ENCODE peak calls at places on chromosomes 3 and 15, in seven cellular contexts. D, U, S, V, R, B and H are unnamed samples.

GRCh38 chr3:150544726-150545125 is 1.6 kb downstream of the SERP1 start:
- DNase-seq in D (no peak), U (peak; percentile 47), S (no peak), V (no peak), R (no peak), B (no peak), H (no peak)

GRCh38 chr15:25772500-25772899 is 90.6 kb downstream of the ATP10A start:
- DNase-seq in D (no peak), U (no peak), S (no peak), V (no peak), R (no peak), B (no peak), H (no peak)

GRCh38 chr15:78372880-78373279 is 32.7 kb downstream of the CRABP1 start:
- DNase-seq in D (no peak), U (no peak), S (no peak), V (no peak), R (no peak), B (no peak), H (no peak)

GRCh38 chr3:55244247-55244646 is 242.9 kb downstream of the WNT5A start:
- DNase-seq in D (no peak), U (no peak), S (no peak), V (no peak), R (peak; percentile 11), B (no peak), H (no peak)

GRCh38 chr3:47421741-47422649 is 41.2 kb downstream of the PTPN23 start:
- DNase-seq in D (peak; percentile 68), U (no peak), S (no peak), V (no peak), R (no peak), B (no peak), H (no peak)

GRCh38 chr3:71311320-71312046 is 272.0 kb downstream of the FOXP1 start:
- DNase-seq in D (no peak), U (no peak), S (no peak), V (no peak), R (no peak), B (no peak), H (no peak)

GRCh38 chr3:129942296-129942695 is 32.2 kb upstream of the TRH start:
- DNase-seq in D (peak; percentile 44), U (peak; percentile 49), S (peak; percentile 75), V (no peak), R (peak; percentile 66), B (peak; percentile 79), H (no peak)

GRCh38 chr15:99366013-99366412 is 114.7 kb downstream of the LRRC28 start:
- DNase-seq in D (no peak), U (no peak), S (no peak), V (no peak), R (no peak), B (no peak), H (no peak)

GRCh38 chr3:101675709-101676218 is 1.2 kb downstream of the ZBTB11 start:
- DNase-seq in D (no peak), U (no peak), S (no peak), V (no peak), R (no peak), B (no peak), H (no peak)

GRCh38 chr15:60184579-60184978 is 180.5 kb downstream of the FOXB1 start:
- DNase-seq in D (no peak), U (peak; percentile 1), S (no peak), V (no peak), R (no peak), B (no peak), H (no peak)

GRCh38 chr15:87269566-87269965 is 987.0 kb downstream of the NTRK3 start:
- DNase-seq in D (no peak), U (no peak), S (no peak), V (no peak), R (no peak), B (no peak), H (no peak)

GRCh38 chr3:129278970-129279906 is 568 bp downstream of the HMCES start:
- DNase-seq in D (peak; percentile 34), U (peak; percentile 67), S (peak; percentile 34), V (peak; percentile 47), R (peak; percentile 59), B (peak; percentile 31), H (peak; percentile 22)

GRCh38 chr3:11507719-11508118 is 136.0 kb downstream of the VGLL4 start:
- DNase-seq in D (no peak), U (peak; percentile 59), S (no peak), V (no peak), R (no peak), B (no peak), H (no peak)

GRCh38 chr3:184777566-184778356 is 34.2 kb upstream of the VPS8 start:
- DNase-seq in D (peak; percentile 83), U (peak; percentile 97), S (peak; percentile 57), V (peak; percentile 78), R (peak; percentile 92), B (peak; percentile 92), H (peak; percentile 39)

GRCh38 chr3:126258670-126259069 is 78.3 kb upstream of the ALDH1L1 start:
- DNase-seq in D (no peak), U (no peak), S (no peak), V (no peak), R (peak; percentile 23), B (no peak), H (no peak)

GRCh38 chr3:4601926-4602325 is 108.8 kb downstream of the ITPR1 start:
- DNase-seq in D (no peak), U (no peak), S (no peak), V (no peak), R (no peak), B (no peak), H (no peak)
- H3K9me3 ChIP-seq in D (no peaks in the 10 kb centered on the region), U (no peaks in the 10 kb centered on the region), S (no peaks in the 10 kb centered on the region), V (no peaks in the 10 kb centered on the region), R (peaks cover 3% of the 10 kb centered on the region), B (no peaks in the 10 kb centered on the region), H (peaks cover 2% of the 10 kb centered on the region)

GRCh38 chr3:33132019-33132360 is 18.2 kb downstream of the CRTAP start:
- DNase-seq in D (no peak), U (no peak), S (no peak), V (no peak), R (no peak), B (no peak), H (no peak)

GRCh38 chr3:33125840-33126239 is 12.0 kb downstream of the CRTAP start:
- DNase-seq in D (no peak), U (no peak), S (no peak), V (no peak), R (no peak), B (no peak), H (no peak)

GRCh38 chr3:33130144-33130543 is 16.3 kb downstream of the CRTAP start:
- DNase-seq in D (no peak), U (peak; percentile 72), S (no peak), V (no peak), R (no peak), B (no peak), H (no peak)

GRCh38 chr3:33131328-33132018 is 17.7 kb downstream of the CRTAP start:
- DNase-seq in D (no peak), U (peak; percentile 70), S (peak; percentile 41), V (no peak), R (peak; percentile 50), B (peak; percentile 70), H (no peak)

DNA sequence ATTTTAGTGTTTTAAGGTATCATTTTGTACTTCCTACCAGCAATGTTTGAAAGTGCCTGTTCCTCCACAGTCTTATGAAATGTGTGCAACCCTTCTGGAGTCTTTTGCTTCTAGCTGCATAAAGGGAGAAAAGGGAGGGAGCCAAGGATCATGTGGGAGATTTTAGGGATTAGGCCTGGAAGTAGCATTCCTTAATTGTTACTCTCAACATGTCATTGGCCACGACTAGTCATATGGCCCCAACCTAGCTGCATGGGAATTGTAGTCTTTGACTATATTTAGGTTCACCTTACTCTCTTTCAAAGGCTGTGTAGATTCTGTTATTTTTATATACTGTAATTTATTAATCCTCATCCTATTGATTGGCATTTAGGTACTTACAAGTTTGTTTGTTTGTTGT is 14.9 kb downstream of the CRTAP start:
- DNase-seq in D (no peak), U (peak; percentile 21), S (no peak), V (no peak), R (no peak), B (peak; percentile 40), H (no peak)
- H3K9me3 ChIP-seq in D (no peaks in the 10 kb centered on the region), U (no peaks in the 10 kb centered on the region), S (no peaks in the 10 kb centered on the region), V (no peaks in the 10 kb centered on the region), R (no peaks in the 10 kb centered on the region), B (no peaks in the 10 kb centered on the region), H (no peaks in the 10 kb centered on the region)

GRCh38 chr3:136232413-136232812 is 17.7 kb upstream of the PCCB start:
- DNase-seq in D (no peak), U (peak; percentile 19), S (no peak), V (no peak), R (no peak), B (no peak), H (no peak)
- H3K9me3 ChIP-seq in D (no peaks in the 10 kb centered on the region), U (no peaks in the 10 kb centered on the region), S (no peaks in the 10 kb centered on the region), V (no peaks in the 10 kb centered on the region), R (no peaks in the 10 kb centered on the region), B (no peaks in the 10 kb centered on the region), H (no peaks in the 10 kb centered on the region)

DNA sequence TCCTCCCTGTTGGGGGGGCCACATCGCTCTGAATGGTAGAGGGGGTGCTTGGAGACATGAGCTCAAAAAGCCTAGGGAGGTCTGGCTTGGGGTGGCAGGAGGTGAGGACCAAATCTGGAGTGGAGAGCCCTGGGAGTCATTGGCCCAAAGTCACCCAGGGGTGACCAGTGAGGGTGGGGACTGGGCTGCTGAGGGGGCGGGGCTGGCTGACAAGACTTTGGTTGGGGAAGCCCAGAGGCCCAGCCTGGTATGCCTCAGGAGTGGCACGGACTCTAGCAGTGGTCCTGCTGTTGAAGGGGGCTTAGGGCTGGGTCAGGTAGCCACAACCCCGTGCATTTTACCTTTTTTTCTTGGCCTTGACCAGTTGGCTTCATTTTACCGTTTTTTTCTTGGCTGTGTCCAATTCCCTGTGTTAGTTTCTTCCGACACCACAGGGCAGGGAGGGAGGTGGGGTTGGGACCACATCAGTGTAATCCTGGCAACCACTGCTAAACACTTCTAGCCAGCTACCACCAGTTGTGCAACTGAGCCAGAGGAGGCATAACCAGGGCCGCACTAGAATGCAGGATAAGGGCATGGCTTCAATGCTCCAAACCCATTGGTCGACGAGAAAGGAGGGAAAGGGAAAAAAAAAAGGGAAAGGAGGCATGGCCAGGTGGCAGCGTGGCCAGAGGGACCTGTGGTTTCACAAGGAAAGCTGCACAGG is 105.3 kb upstream of the C2CD4B start:
- DNase-seq in D (no peak), U (no peak), S (no peak), V (no peak), R (no peak), B (no peak), H (no peak)
- H3K9me3 ChIP-seq in D (peaks cover 52% of the 10 kb centered on the region), U (peaks cover 26% of the 10 kb centered on the region), S (peaks cover 30% of the 10 kb centered on the region), V (peaks cover 38% of the 10 kb centered on the region), R (peaks cover 3% of the 10 kb centered on the region), B (peaks cover 7% of the 10 kb centered on the region), H (peaks cover 17% of the 10 kb centered on the region)

GRCh38 chr3:175940881-175941280 is 1081.7 kb downstream of the NAALADL2 start:
- DNase-seq in D (no peak), U (no peak), S (peak; percentile 57), V (no peak), R (peak; percentile 14), B (no peak), H (no peak)

GRCh38 chr3:175941352-175941751 is 1082.2 kb downstream of the NAALADL2 start:
- DNase-seq in D (no peak), U (no peak), S (no peak), V (no peak), R (peak; percentile 36), B (no peak), H (no peak)

GRCh38 chr3:175940243-175940642 is 1081.1 kb downstream of the NAALADL2 start:
- DNase-seq in D (no peak), U (peak; percentile 46), S (no peak), V (no peak), R (no peak), B (no peak), H (no peak)
- H3K9me3 ChIP-seq in D (peaks cover 68% of the 10 kb centered on the region), U (peaks cover 10% of the 10 kb centered on the region), S (peaks cover 15% of the 10 kb centered on the region), V (peaks cover 8% of the 10 kb centered on the region), R (peaks cover 5% of the 10 kb centered on the region), B (peaks cover 9% of the 10 kb centered on the region), H (no peaks in the 10 kb centered on the region)

GRCh38 chr15:47486051-47486450 is 231.3 kb upstream of the SEMA6D start:
- DNase-seq in D (no peak), U (no peak), S (no peak), V (no peak), R (no peak), B (no peak), H (no peak)
- H3K9me3 ChIP-seq in D (no peaks in the 10 kb centered on the region), U (no peaks in the 10 kb centered on the region), S (no peaks in the 10 kb centered on the region), V (no peaks in the 10 kb centered on the region), R (no peaks in the 10 kb centered on the region), B (no peaks in the 10 kb centered on the region), H (no peaks in the 10 kb centered on the region)